ENCODE peak calls at places on chromosomes 1 and 21, in eight cellular contexts. One of them, this sample, is unnamed.
A peak's percentile ranks its signal among the peaks of the same experiment; 100 is the strongest.

GRCh38 chr1:94416901-94417701 is 1.1 kb upstream of the ABCD3 start:
- DNase-seq in mesendoderm: peak; percentile 5
- DNase-seq in A549: peak; percentile 18
- DNase-seq in OCI-LY7: peak; percentile 4
- DNase-seq in mammary epithelial cell: peak; percentile 77
- DNase-seq in body of pancreas: peak; percentile 60
- DNase-seq in neural progenitor cell: no peak
- DNase-seq in brain microvascular endothelial cell: peak; percentile 68
- DNase-seq in this sample: peak; percentile 40

GRCh38 chr21:38267991-38268858 is 11.4 kb downstream of the KCNJ15 start:
- DNase-seq in mammary epithelial cell: peak; percentile 76
- DNase-seq in A549: no peak
- DNase-seq in brain microvascular endothelial cell: no peak
- DNase-seq in neural progenitor cell: no peak
- DNase-seq in mesendoderm: no peak
- DNase-seq in body of pancreas: no peak
- DNase-seq in OCI-LY7: no peak
- DNase-seq in this sample: no peak

GRCh38 chr1:8427493-8427892 is 109.6 kb downstream of the SLC45A1 start:
- DNase-seq in A549: no peak
- DNase-seq in brain microvascular endothelial cell: no peak
- DNase-seq in body of pancreas: no peak
- DNase-seq in mesendoderm: no peak
- DNase-seq in OCI-LY7: peak; percentile 97
- DNase-seq in neural progenitor cell: no peak
- DNase-seq in mammary epithelial cell: no peak
- DNase-seq in this sample: peak; percentile 90

GRCh38 chr1:177471244-177471643 is 300.5 kb downstream of the BRINP2 start:
- DNase-seq in body of pancreas: no peak
- DNase-seq in mesendoderm: no peak
- DNase-seq in mammary epithelial cell: peak; percentile 42
- DNase-seq in neural progenitor cell: no peak
- DNase-seq in OCI-LY7: no peak
- DNase-seq in brain microvascular endothelial cell: no peak
- DNase-seq in A549: no peak
- DNase-seq in this sample: no peak

GRCh38 chr1:154347961-154348360 is 22.6 kb downstream of the ATP8B2 start:
- DNase-seq in body of pancreas: no peak
- DNase-seq in neural progenitor cell: no peak
- DNase-seq in A549: no peak
- DNase-seq in OCI-LY7: no peak
- DNase-seq in brain microvascular endothelial cell: no peak
- DNase-seq in mesendoderm: no peak
- DNase-seq in mammary epithelial cell: no peak
- DNase-seq in this sample: no peak

GRCh38 chr1:1185101-1185765 is 11.6 kb downstream of the TTLL10 start:
- DNase-seq in neural progenitor cell: peak; percentile 18
- DNase-seq in OCI-LY7: no peak
- DNase-seq in mammary epithelial cell: no peak
- DNase-seq in mesendoderm: no peak
- DNase-seq in A549: no peak
- DNase-seq in body of pancreas: no peak
- DNase-seq in brain microvascular endothelial cell: no peak
- DNase-seq in this sample: no peak

GRCh38 chr1:26790551-26790953 is 2.8 kb downstream of the PIGV start:
- DNase-seq in mammary epithelial cell: no peak
- DNase-seq in A549: no peak
- DNase-seq in body of pancreas: no peak
- DNase-seq in brain microvascular endothelial cell: no peak
- DNase-seq in OCI-LY7: no peak
- DNase-seq in neural progenitor cell: no peak
- DNase-seq in mesendoderm: peak; percentile 55
- DNase-seq in this sample: peak; percentile 38

GRCh38 chr1:94236630-94237290 is 624 bp downstream of the ARHGAP29 start:
- DNase-seq in OCI-LY7: no peak
- DNase-seq in mammary epithelial cell: peak; percentile 63
- DNase-seq in neural progenitor cell: peak; percentile 70
- DNase-seq in body of pancreas: no peak
- DNase-seq in brain microvascular endothelial cell: no peak
- DNase-seq in A549: peak; percentile 50
- DNase-seq in mesendoderm: peak; percentile 79
- DNase-seq in this sample: no peak

GRCh38 chr21:42003051-42003461 is 7.1 kb downstream of the ZBTB21 start:
- DNase-seq in body of pancreas: no peak
- DNase-seq in mammary epithelial cell: peak; percentile 30
- DNase-seq in brain microvascular endothelial cell: no peak
- DNase-seq in OCI-LY7: no peak
- DNase-seq in mesendoderm: no peak
- DNase-seq in A549: no peak
- DNase-seq in neural progenitor cell: no peak
- DNase-seq in this sample: no peak

GRCh38 chr1:193740762-193741161 is 554.3 kb upstream of the B3GALT2 start:
- DNase-seq in neural progenitor cell: no peak
- DNase-seq in OCI-LY7: no peak
- DNase-seq in body of pancreas: no peak
- DNase-seq in mesendoderm: no peak
- DNase-seq in brain microvascular endothelial cell: no peak
- DNase-seq in A549: no peak
- DNase-seq in mammary epithelial cell: no peak
- DNase-seq in this sample: no peak

GRCh38 chr1:101653482-101653946 is 343.2 kb downstream of the OLFM3 start:
- DNase-seq in body of pancreas: no peak
- DNase-seq in A549: peak; percentile 13
- DNase-seq in OCI-LY7: peak; percentile 2
- DNase-seq in brain microvascular endothelial cell: peak; percentile 17
- DNase-seq in mesendoderm: peak; percentile 84
- DNase-seq in neural progenitor cell: peak; percentile 73
- DNase-seq in mammary epithelial cell: peak; percentile 54
- DNase-seq in this sample: peak; percentile 9

GRCh38 chr1:44810101-44810761 is 1.9 kb downstream of the BTBD19 start:
- DNase-seq in brain microvascular endothelial cell: no peak
- DNase-seq in A549: peak; percentile 50
- DNase-seq in neural progenitor cell: no peak
- DNase-seq in OCI-LY7: peak; percentile 48
- DNase-seq in mesendoderm: no peak
- DNase-seq in mammary epithelial cell: no peak
- DNase-seq in body of pancreas: peak; percentile 74
- DNase-seq in this sample: no peak

GRCh38 chr1:230754831-230755230 is 7.6 kb downstream of the CAPN9 start:
- DNase-seq in brain microvascular endothelial cell: peak; percentile 9
- DNase-seq in body of pancreas: no peak
- DNase-seq in mesendoderm: no peak
- DNase-seq in A549: no peak
- DNase-seq in mammary epithelial cell: no peak
- DNase-seq in neural progenitor cell: no peak
- DNase-seq in OCI-LY7: no peak
- DNase-seq in this sample: no peak

GRCh38 chr21:29237110-29238051 is 61.3 kb upstream of the BACH1 start:
- DNase-seq in brain microvascular endothelial cell: no peak
- DNase-seq in A549: no peak
- DNase-seq in mesendoderm: no peak
- DNase-seq in body of pancreas: no peak
- DNase-seq in neural progenitor cell: peak; percentile 74
- DNase-seq in mammary epithelial cell: no peak
- DNase-seq in OCI-LY7: no peak
- DNase-seq in this sample: no peak

GRCh38 chr1:215476541-215476940 is 90.6 kb upstream of the KCTD3 start:
- DNase-seq in neural progenitor cell: no peak
- DNase-seq in mammary epithelial cell: no peak
- DNase-seq in OCI-LY7: no peak
- DNase-seq in body of pancreas: no peak
- DNase-seq in brain microvascular endothelial cell: no peak
- DNase-seq in A549: no peak
- DNase-seq in mesendoderm: no peak
- DNase-seq in this sample: no peak

GRCh38 chr1:54464477-54465146 is 58.4 kb upstream of the SSBP3 start:
- DNase-seq in body of pancreas: no peak
- DNase-seq in mammary epithelial cell: no peak
- DNase-seq in OCI-LY7: peak; percentile 75
- DNase-seq in neural progenitor cell: no peak
- DNase-seq in brain microvascular endothelial cell: no peak
- DNase-seq in mesendoderm: peak; percentile 84
- DNase-seq in A549: no peak
- DNase-seq in this sample: peak; percentile 98

GRCh38 chr1:160219062-160219929 is 14.1 kb downstream of the PEA15 start:
- DNase-seq in neural progenitor cell: peak; percentile 79
- DNase-seq in body of pancreas: no peak
- DNase-seq in mammary epithelial cell: peak; percentile 71
- DNase-seq in mesendoderm: peak; percentile 87
- DNase-seq in OCI-LY7: no peak
- DNase-seq in A549: peak; percentile 70
- DNase-seq in brain microvascular endothelial cell: peak; percentile 50
- DNase-seq in this sample: peak; percentile 30

GRCh38 chr1:3349968-3350299 is 104.5 kb upstream of the ARHGEF16 start:
- DNase-seq in body of pancreas: no peak
- DNase-seq in brain microvascular endothelial cell: no peak
- DNase-seq in mammary epithelial cell: no peak
- DNase-seq in neural progenitor cell: no peak
- DNase-seq in A549: no peak
- DNase-seq in mesendoderm: no peak
- DNase-seq in OCI-LY7: no peak
- DNase-seq in this sample: no peak

GRCh38 chr1:8652607-8653046 is 164.8 kb downstream of the RERE start:
- DNase-seq in OCI-LY7: no peak
- DNase-seq in neural progenitor cell: no peak
- DNase-seq in brain microvascular endothelial cell: no peak
- DNase-seq in mammary epithelial cell: no peak
- DNase-seq in A549: no peak
- DNase-seq in mesendoderm: no peak
- DNase-seq in body of pancreas: no peak
- DNase-seq in this sample: no peak

GRCh38 chr1:27940870-27941269 is 6.1 kb downstream of the SMPDL3B start:
- DNase-seq in mesendoderm: no peak
- DNase-seq in OCI-LY7: no peak
- DNase-seq in A549: no peak
- DNase-seq in body of pancreas: no peak
- DNase-seq in mammary epithelial cell: no peak
- DNase-seq in neural progenitor cell: no peak
- DNase-seq in brain microvascular endothelial cell: no peak
- DNase-seq in this sample: no peak

GRCh38 chr21:39612233-39613028 is at the start of gene B3GALT5:
- DNase-seq in body of pancreas: peak; percentile 35
- DNase-seq in neural progenitor cell: peak; percentile 95
- DNase-seq in mesendoderm: peak; percentile 89
- DNase-seq in mammary epithelial cell: no peak
- DNase-seq in brain microvascular endothelial cell: no peak
- DNase-seq in OCI-LY7: no peak
- DNase-seq in A549: no peak
- DNase-seq in this sample: no peak

GRCh38 chr1:194369060-194369459 is 1182.6 kb upstream of the B3GALT2 start:
- DNase-seq in OCI-LY7: no peak
- DNase-seq in mesendoderm: no peak
- DNase-seq in mammary epithelial cell: peak; percentile 55
- DNase-seq in A549: no peak
- DNase-seq in body of pancreas: no peak
- DNase-seq in neural progenitor cell: no peak
- DNase-seq in brain microvascular endothelial cell: no peak
- DNase-seq in this sample: no peak

GRCh38 chr1:29317063-29317915 is 81.0 kb downstream of the PTPRU start:
- DNase-seq in A549: no peak
- DNase-seq in neural progenitor cell: no peak
- DNase-seq in mammary epithelial cell: no peak
- DNase-seq in body of pancreas: no peak
- DNase-seq in mesendoderm: no peak
- DNase-seq in OCI-LY7: no peak
- DNase-seq in brain microvascular endothelial cell: no peak
- DNase-seq in this sample: no peak
- H3K4me3 ChIP-seq in A549: no peak overlapping the region
- H3K4me3 ChIP-seq in neural progenitor cell: no peak overlapping the region
- H3K4me3 ChIP-seq in mammary epithelial cell: no peak overlapping the region
- H3K4me3 ChIP-seq in body of pancreas: no peak overlapping the region
- H3K4me3 ChIP-seq in mesendoderm: no peak overlapping the region
- H3K4me3 ChIP-seq in OCI-LY7: no peak overlapping the region
- H3K4me3 ChIP-seq in brain microvascular endothelial cell: no peak overlapping the region
- H3K4me3 ChIP-seq in this sample: no peak overlapping the region

DNA sequence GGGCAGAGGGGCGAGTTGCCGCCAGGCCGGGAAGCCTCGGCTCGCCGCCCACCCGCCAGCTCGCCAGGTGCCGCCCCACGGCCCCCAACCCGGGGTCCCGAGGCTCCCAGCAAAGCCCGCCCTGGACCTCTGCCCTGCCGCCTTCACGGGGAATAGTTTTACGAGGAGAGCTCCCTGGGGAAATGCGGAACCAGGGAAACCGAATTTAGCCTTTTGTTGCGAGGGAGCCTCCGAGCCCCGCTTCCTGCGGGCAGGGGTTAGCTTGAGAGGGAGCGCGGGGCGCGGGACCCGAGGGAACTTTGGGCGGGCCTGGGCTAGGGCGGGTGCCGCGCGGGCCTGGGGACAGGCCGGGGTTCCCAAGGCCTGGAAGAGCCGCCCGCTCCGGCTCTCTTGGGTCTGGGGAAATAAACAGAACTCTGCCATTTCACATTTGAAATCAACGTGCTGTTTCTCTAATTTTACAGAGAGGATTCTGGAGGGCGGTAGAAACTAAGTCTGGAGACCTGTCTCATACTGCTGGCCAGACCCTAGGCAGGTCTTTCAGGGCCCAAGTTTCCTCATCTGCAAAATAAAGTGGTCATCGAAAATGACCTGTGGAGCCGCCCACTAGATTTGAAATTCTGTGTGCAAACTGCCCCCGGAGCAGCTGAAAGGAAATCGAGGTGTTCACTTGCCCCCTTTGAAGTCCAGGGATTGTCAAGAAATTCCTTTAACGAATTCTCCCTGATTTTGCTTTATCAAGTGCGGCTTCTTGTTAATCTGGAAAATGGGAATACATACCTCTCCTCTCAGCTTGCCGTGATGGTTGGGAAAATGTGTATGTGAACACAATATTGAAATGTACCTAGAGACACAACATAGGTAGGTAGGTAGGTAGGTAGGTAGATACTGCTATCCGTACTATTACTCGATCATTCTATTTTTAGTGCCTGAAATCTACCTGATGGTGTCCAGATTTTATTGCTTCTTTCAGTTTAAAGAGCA is 747 bp upstream of the GLUL start:
- DNase-seq in mammary epithelial cell: peak; percentile 17
- DNase-seq in OCI-LY7: no peak
- DNase-seq in neural progenitor cell: no peak
- DNase-seq in mesendoderm: peak; percentile 77
- DNase-seq in brain microvascular endothelial cell: no peak
- DNase-seq in A549: no peak
- DNase-seq in body of pancreas: no peak
- DNase-seq in this sample: peak; percentile 90
- H3K4me3 ChIP-seq in mammary epithelial cell: peak overlapping the region; percentile 82
- H3K4me3 ChIP-seq in OCI-LY7: no peak overlapping the region
- H3K4me3 ChIP-seq in neural progenitor cell: peak overlapping the region; percentile 100
- H3K4me3 ChIP-seq in mesendoderm: peak overlapping the region; percentile 52
- H3K4me3 ChIP-seq in brain microvascular endothelial cell: peak overlapping the region; percentile 83
- H3K4me3 ChIP-seq in A549: peak overlapping the region; percentile 60
- H3K4me3 ChIP-seq in body of pancreas: peak overlapping the region; percentile 85
- H3K4me3 ChIP-seq in this sample: peak overlapping the region; percentile 42

GRCh38 chr1:59025898-59026426 is 242.1 kb upstream of the JUN start:
- DNase-seq in OCI-LY7: peak; percentile 26
- DNase-seq in neural progenitor cell: no peak
- DNase-seq in body of pancreas: no peak
- DNase-seq in mammary epithelial cell: no peak
- DNase-seq in A549: no peak
- DNase-seq in mesendoderm: no peak
- DNase-seq in brain microvascular endothelial cell: no peak
- DNase-seq in this sample: no peak
- H3K4me3 ChIP-seq in OCI-LY7: no peak overlapping the region
- H3K4me3 ChIP-seq in neural progenitor cell: no peak overlapping the region
- H3K4me3 ChIP-seq in body of pancreas: no peak overlapping the region
- H3K4me3 ChIP-seq in mammary epithelial cell: no peak overlapping the region
- H3K4me3 ChIP-seq in A549: no peak overlapping the region
- H3K4me3 ChIP-seq in mesendoderm: no peak overlapping the region
- H3K4me3 ChIP-seq in brain microvascular endothelial cell: no peak overlapping the region
- H3K4me3 ChIP-seq in this sample: no peak overlapping the region

GRCh38 chr1:19273106-19273843 is 15.3 kb downstream of the AKR7A3 start:
- DNase-seq in mammary epithelial cell: no peak
- DNase-seq in mesendoderm: no peak
- DNase-seq in neural progenitor cell: no peak
- DNase-seq in A549: no peak
- DNase-seq in brain microvascular endothelial cell: no peak
- DNase-seq in body of pancreas: no peak
- DNase-seq in OCI-LY7: no peak
- DNase-seq in this sample: no peak
- H3K4me3 ChIP-seq in mammary epithelial cell: no peak overlapping the region
- H3K4me3 ChIP-seq in mesendoderm: no peak overlapping the region
- H3K4me3 ChIP-seq in neural progenitor cell: no peak overlapping the region
- H3K4me3 ChIP-seq in A549: no peak overlapping the region
- H3K4me3 ChIP-seq in brain microvascular endothelial cell: no peak overlapping the region
- H3K4me3 ChIP-seq in body of pancreas: no peak overlapping the region
- H3K4me3 ChIP-seq in OCI-LY7: no peak overlapping the region
- H3K4me3 ChIP-seq in this sample: no peak overlapping the region

This sample was measured in NB4.